ENCODE peak calls at places on chromosome 14, in six cellular contexts. M is fibroblast of lung; C is activated CD8-positive, alpha-beta memory T cell treated with anti-CD3 and anti-CD28 coated beads, Interleukin-2, amount 50 U/mL, for 48 hours; H is aorta; L is CD8-positive, alpha-beta T cell; Y is BJ. V is an unnamed sample.

GRCh38 chr14:100750762-100751699 is 24.3 kb downstream of the DLK1 start:
- DNase-seq in C (no peak), Y (no peak), M (no peak), L (no peak), H (peak), V (no peak)

GRCh38 chr14:42023452-42023851 is 416.8 kb downstream of the LRFN5 start:
- DNase-seq in M (no peak), C (no peak), L (no peak), Y (no peak), H (no peak), V (no peak)

GRCh38 chr14:75426332-75427125 is 1.3 kb upstream of the JDP2 start:
- DNase-seq in M (no peak), H (no peak), C (no peak), Y (no peak), L (no peak), V (no peak)

GRCh38 chr14:103529383-103530365 is 678 bp downstream of the TRMT61A start:
- DNase-seq in L (no peak), M (no peak), C (no peak), H (no peak), Y (no peak), V (no peak)

GRCh38 chr14:44791730-44792129 is 170.0 kb downstream of the KLHL28 start:
- DNase-seq in C (no peak), L (no peak), Y (no peak), H (no peak), M (no peak), V (no peak)

GRCh38 chr14:33704486-33704885 is 246.4 kb downstream of the EGLN3 start:
- DNase-seq in C (no peak), Y (no peak), M (no peak), L (no peak), H (no peak), V (no peak)

GRCh38 chr14:90700928-90701776 is 115.1 kb downstream of the TTC7B start:
- DNase-seq in H (no peak), L (no peak), M (no peak), C (no peak), Y (no peak), V (no peak)

GRCh38 chr14:104993808-104994591 is 8.4 kb downstream of the CLBA1 start:
- DNase-seq in M (no peak), H (no peak), Y (no peak), C (no peak), L (no peak), V (no peak)

GRCh38 chr14:101953151-101953550 is 11.2 kb upstream of the DYNC1H1 start:
- DNase-seq in L (no peak), Y (no peak), M (no peak), H (peak), C (no peak), V (no peak)

GRCh38 chr14:71566276-71566675 is 366.0 kb upstream of the RGS6 start:
- DNase-seq in M (no peak), L (no peak), Y (no peak), H (no peak), C (no peak), V (no peak)

GRCh38 chr14:102616318-102616717 is 23.9 kb downstream of the RCOR1 start:
- DNase-seq in M (no peak), H (no peak), L (no peak), C (no peak), Y (no peak), V (no peak)

GRCh38 chr14:55088356-55088755 is 36.9 kb downstream of the MAPK1IP1L start:
- DNase-seq in L (no peak), C (no peak), M (no peak), Y (no peak), H (no peak), V (no peak)

GRCh38 chr14:98138666-98139065 is 1133.3 kb downstream of the BCL11B start:
- DNase-seq in Y (no peak), H (no peak), C (peak), L (peak), M (peak), V (peak)

GRCh38 chr14:59343585-59343984 is 121.6 kb downstream of the GPR135 start:
- DNase-seq in L (no peak), M (no peak), C (no peak), H (peak), Y (no peak), V (no peak)

GRCh38 chr14:69046468-69046867 is 67.4 kb upstream of the ACTN1 start:
- DNase-seq in M (peak), C (no peak), L (no peak), H (peak), Y (no peak), V (peak)

GRCh38 chr14:64879635-64880381 is at the start of gene SPTB:
- DNase-seq in C (peak), Y (no peak), L (peak), H (peak), M (no peak), V (no peak)

GRCh38 chr14:44657688-44658388 is 150.8 kb upstream of the FSCB start:
- DNase-seq in C (no peak), Y (no peak), H (no peak), L (no peak), M (peak), V (peak)

GRCh38 chr14:66046035-66046434 is 440.1 kb upstream of the CCDC196 start:
- DNase-seq in Y (no peak), L (no peak), C (no peak), M (no peak), H (no peak), V (peak)